ENCODE peak calls at places on chromosomes 12 and 14, in four cellular contexts. T is pons, H is nephron progenitor cell, F is caudate nucleus. U is an unnamed sample.

GRCh38 chr12:79534029-79534867 is 156.5 kb downstream of the PAWR start:
- DNase-seq in H (no peak), F (no peak), T (no peak), U (no peak)

GRCh38 chr14:50055461-50056228 is 60.7 kb downstream of the VCPKMT start:
- DNase-seq in T (no peak), H (no peak), F (no peak), U (no peak)

GRCh38 chr12:69676257-69677012 is 22.7 kb downstream of the BEST3 start:
- DNase-seq in T (no peak), H (no peak), F (no peak), U (no peak)

GRCh38 chr12:117646595-117646994 is 285.2 kb upstream of the NOS1 start:
- DNase-seq in T (no peak), F (no peak), H (peak; percentile 8), U (no peak)

GRCh38 chr12:47733142-47733541 is 7.9 kb upstream of the ENDOU start:
- DNase-seq in F (no peak), T (no peak), H (no peak), U (no peak)

GRCh38 chr12:71069317-71069716 is 88.5 kb downstream of the TSPAN8 start:
- DNase-seq in F (no peak), H (no peak), T (no peak), U (no peak)

GRCh38 chr12:81222841-81223595 is 145.1 kb downstream of the ACSS3 start:
- DNase-seq in T (no peak), F (no peak), H (no peak), U (no peak)

GRCh38 chr12:92416385-92416812 is 270.8 kb upstream of the BTG1 start:
- DNase-seq in T (no peak), F (no peak), H (no peak), U (no peak)

GRCh38 chr12:78697817-78698415 is 166.7 kb upstream of the SYT1 start:
- DNase-seq in H (no peak), F (no peak), T (no peak), U (no peak)

GRCh38 chr14:101066826-101067508 is 163.4 kb upstream of the RTL1 start:
- DNase-seq in F (no peak), H (no peak), T (no peak), U (no peak)

GRCh38 chr12:98745578-98746391 is 100.7 kb downstream of the APAF1 start:
- DNase-seq in H (peak; percentile 33), F (no peak), T (no peak), U (peak; percentile 32)

GRCh38 chr14:81396108-81396507 is 4.0 kb downstream of the STON2 start:
- DNase-seq in F (no peak), H (no peak), T (no peak), U (no peak)

GRCh38 chr12:129659927-129660326 is 243.9 kb downstream of the TMEM132D start:
- DNase-seq in H (no peak), T (no peak), F (no peak), U (no peak)

GRCh38 chr14:21796912-21797311 is 123.3 kb upstream of the OR4E1 start:
- DNase-seq in F (no peak), T (peak; percentile 15), H (no peak), U (no peak)

GRCh38 chr12:80702889-80703605 is 4.4 kb upstream of the MYF6 start:
- DNase-seq in T (no peak), H (no peak), F (no peak), U (no peak)

GRCh38 chr14:68651652-68652432 is 141.0 kb downstream of the ZFP36L1 start:
- DNase-seq in F (no peak), H (no peak), T (no peak), U (no peak)

GRCh38 chr14:72178517-72178916 is 246.3 kb downstream of the RGS6 start:
- DNase-seq in F (no peak), H (no peak), T (no peak), U (no peak)

GRCh38 chr12:51424094-51424661 is 453 bp upstream of the SLC4A8 start:
- DNase-seq in F (no peak), H (no peak), T (no peak), U (no peak)

GRCh38 chr14:30295980-30296379 is 263.0 kb upstream of the G2E3 start:
- DNase-seq in H (no peak), T (no peak), F (no peak), U (no peak)

GRCh38 chr12:85669911-85670310 is 166.3 kb downstream of the RASSF9 start:
- DNase-seq in F (no peak), T (no peak), H (no peak), U (no peak)

GRCh38 chr12:67211494-67211893 is 57.7 kb upstream of the CAND1 start:
- DNase-seq in F (no peak), T (no peak), H (no peak), U (no peak)

GRCh38 chr14:29311983-29312382 is 545.4 kb downstream of the FOXG1 start:
- DNase-seq in F (no peak), H (no peak), T (no peak), U (no peak)

GRCh38 chr14:50023671-50024490 is 92.5 kb downstream of the VCPKMT start:
- DNase-seq in T (no peak), H (no peak), F (no peak), U (peak; percentile 17)

GRCh38 chr12:60012659-60013058 is 416.8 kb downstream of the SLC16A7 start:
- DNase-seq in T (no peak), F (no peak), H (no peak), U (no peak)

GRCh38 chr12:92021665-92022033 is 124.0 kb downstream of the BTG1 start:
- DNase-seq in F (no peak), H (peak; percentile 43), T (no peak), U (no peak)

GRCh38 chr14:101705733-101706508 is 55.6 kb upstream of the PPP2R5C start:
- DNase-seq in F (no peak), T (peak; percentile 8), H (peak; percentile 49), U (no peak)

GRCh38 chr12:47772738-47773061 is 338 bp upstream of the SLC48A1 start:
- DNase-seq in T (no peak), F (no peak), H (no peak), U (no peak)

GRCh38 chr14:95185452-95186392 is 28.4 kb upstream of the DICER1 start:
- DNase-seq in T (peak; percentile 47), H (no peak), F (no peak), U (no peak)

GRCh38 chr14:67815573-67816235 is 686 bp downstream of the ZFYVE26 start:
- DNase-seq in F (no peak), T (peak; percentile 56), H (no peak), U (no peak)

GRCh38 chr12:14279845-14280244 is 85.6 kb upstream of the ATF7IP start:
- DNase-seq in F (no peak), H (no peak), T (no peak), U (no peak)

GRCh38 chr14:102749393-102749792 is 27.9 kb upstream of the TRAF3 start:
- DNase-seq in H (no peak), F (no peak), T (no peak), U (no peak)

GRCh38 chr12:54723653-54724256 is 75.6 kb upstream of the DCD start:
- DNase-seq in T (no peak), F (no peak), H (no peak), U (no peak)

GRCh38 chr12:50220357-50221061 is 53.3 kb upstream of the CERS5 start:
- DNase-seq in F (no peak), H (no peak), T (peak; percentile 59), U (no peak)

GRCh38 chr14:29442720-29443119 is 484.9 kb downstream of the PRKD1 start:
- DNase-seq in T (no peak), F (no peak), H (no peak), U (no peak)

GRCh38 chr12:26787125-26787495 is 45.9 kb downstream of the ITPR2 start:
- DNase-seq in T (no peak), H (no peak), F (no peak), U (no peak)

GRCh38 chr14:103073876-103074698 is 9.9 kb upstream of the LBHD2 start:
- DNase-seq in H (no peak), T (no peak), F (no peak), U (no peak)

GRCh38 chr12:64723630-64724029 is 35.6 kb downstream of the GNS start:
- DNase-seq in T (no peak), F (no peak), H (no peak), U (no peak)

U was measured in dorsolateral prefrontal cortex.